ENCODE peak calls at places on chromosomes 16 and 17, in five cellular contexts. One of them, this sample, is unnamed.

GRCh38 chr16:66618588-66618987 is 14.1 kb downstream of the CMTM3 start:
- DNase-seq in H1: no peak
- DNase-seq in heart left ventricle: no peak
- DNase-seq in breast epithelium: no peak
- DNase-seq in A549: peak
- DNase-seq in this sample: no peak

GRCh38 chr16:23145608-23146007 is 3.6 kb downstream of the USP31 start:
- DNase-seq in A549: peak
- DNase-seq in breast epithelium: no peak
- DNase-seq in heart left ventricle: no peak
- DNase-seq in H1: no peak
- DNase-seq in this sample: no peak

GRCh38 chr17:74176546-74177001 is 26.9 kb upstream of the RPL38 start:
- DNase-seq in heart left ventricle: peak
- DNase-seq in A549: peak
- DNase-seq in H1: peak
- DNase-seq in breast epithelium: no peak
- DNase-seq in this sample: no peak

GRCh38 chr16:55647798-55648197 is 8.0 kb upstream of the SLC6A2 start:
- DNase-seq in H1: no peak
- DNase-seq in heart left ventricle: no peak
- DNase-seq in A549: no peak
- DNase-seq in breast epithelium: no peak
- DNase-seq in this sample: no peak

GRCh38 chr17:41555105-41555887 is 16.6 kb downstream of the KRT9 start:
- DNase-seq in heart left ventricle: no peak
- DNase-seq in breast epithelium: no peak
- DNase-seq in A549: no peak
- DNase-seq in H1: no peak
- DNase-seq in this sample: no peak

GRCh38 chr17:76076100-76076764 is 1.7 kb downstream of the GALR2 start:
- DNase-seq in H1: peak
- DNase-seq in breast epithelium: no peak
- DNase-seq in heart left ventricle: no peak
- DNase-seq in A549: no peak
- DNase-seq in this sample: no peak

GRCh38 chr17:67063146-67063545 is 18.8 kb downstream of the CACNG1 start:
- DNase-seq in A549: no peak
- DNase-seq in H1: peak
- DNase-seq in heart left ventricle: no peak
- DNase-seq in breast epithelium: no peak
- DNase-seq in this sample: no peak

GRCh38 chr17:6482105-6482455 is 37.8 kb downstream of the PIMREG start:
- DNase-seq in H1: no peak
- DNase-seq in heart left ventricle: no peak
- DNase-seq in A549: no peak
- DNase-seq in breast epithelium: no peak
- DNase-seq in this sample: no peak

GRCh38 chr17:37177234-37177633 is 198.6 kb upstream of the C17orf78 start:
- DNase-seq in heart left ventricle: no peak
- DNase-seq in breast epithelium: no peak
- DNase-seq in H1: no peak
- DNase-seq in A549: no peak
- DNase-seq in this sample: no peak

GRCh38 chr17:41547921-41548843 is 20.1 kb upstream of the KRT19 start:
- DNase-seq in A549: peak
- DNase-seq in H1: no peak
- DNase-seq in breast epithelium: peak
- DNase-seq in heart left ventricle: peak
- DNase-seq in this sample: peak

GRCh38 chr16:57938936-57939871 is 31.7 kb downstream of the CNGB1 start:
- DNase-seq in H1: no peak
- DNase-seq in heart left ventricle: peak
- DNase-seq in A549: peak
- DNase-seq in breast epithelium: peak
- DNase-seq in this sample: peak

GRCh38 chr17:78544876-78545755 is 32.1 kb downstream of the DNAH17 start:
- DNase-seq in heart left ventricle: no peak
- DNase-seq in A549: no peak
- DNase-seq in breast epithelium: no peak
- DNase-seq in H1: no peak
- DNase-seq in this sample: no peak

GRCh38 chr17:48563385-48563838 is 14.7 kb downstream of the HOXB4 start:
- DNase-seq in A549: no peak
- DNase-seq in H1: no peak
- DNase-seq in heart left ventricle: no peak
- DNase-seq in breast epithelium: no peak
- DNase-seq in this sample: no peak

GRCh38 chr17:48561894-48562810 is 16.0 kb downstream of the HOXB4 start:
- DNase-seq in breast epithelium: no peak
- DNase-seq in H1: no peak
- DNase-seq in A549: no peak
- DNase-seq in heart left ventricle: no peak
- DNase-seq in this sample: no peak

GRCh38 chr17:48564200-48565023 is 13.7 kb downstream of the HOXB4 start:
- DNase-seq in breast epithelium: no peak
- DNase-seq in A549: no peak
- DNase-seq in H1: no peak
- DNase-seq in heart left ventricle: no peak
- DNase-seq in this sample: no peak

GRCh38 chr17:48563867-48564199 is 14.3 kb downstream of the HOXB4 start:
- DNase-seq in H1: no peak
- DNase-seq in breast epithelium: no peak
- DNase-seq in A549: no peak
- DNase-seq in heart left ventricle: no peak
- DNase-seq in this sample: no peak

DNA sequence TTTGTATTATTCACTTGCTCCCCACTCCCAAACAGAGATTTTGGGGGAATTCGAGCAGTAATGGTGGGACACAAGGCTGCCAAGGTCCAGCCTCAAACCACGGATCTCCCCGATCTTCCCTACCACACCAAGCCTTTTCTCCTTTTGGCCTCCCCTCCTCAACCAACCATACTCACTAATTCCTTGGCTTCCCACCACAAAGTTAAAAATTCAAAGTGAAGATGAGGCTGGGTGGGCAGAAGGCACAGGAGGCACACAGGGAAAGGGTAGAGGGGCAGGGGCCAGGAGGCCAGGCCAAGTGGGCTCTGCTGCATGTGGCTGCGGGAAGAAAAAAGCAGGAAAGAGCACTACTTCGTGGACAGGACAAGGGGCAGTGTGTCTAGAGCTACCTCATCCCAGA is 15.2 kb downstream of the HOXB4 start:
- DNase-seq in breast epithelium: no peak
- DNase-seq in heart left ventricle: no peak
- DNase-seq in A549: no peak
- DNase-seq in H1: no peak
- DNase-seq in this sample: no peak
- H3K4me3 ChIP-seq in breast epithelium: peak
- H3K4me3 ChIP-seq in heart left ventricle: no peak
- H3K4me3 ChIP-seq in A549: no peak
- H3K4me3 ChIP-seq in H1: no peak
- H3K4me3 ChIP-seq in this sample: no peak

GRCh38 chr17:68777856-68778694 is 176.9 kb upstream of the FAM20A start:
- DNase-seq in H1: no peak
- DNase-seq in heart left ventricle: no peak
- DNase-seq in A549: no peak
- DNase-seq in breast epithelium: no peak
- DNase-seq in this sample: no peak

GRCh38 chr17:68778726-68779125 is 176.5 kb downstream of the ABCA8 start:
- DNase-seq in breast epithelium: no peak
- DNase-seq in A549: no peak
- DNase-seq in heart left ventricle: no peak
- DNase-seq in H1: no peak
- DNase-seq in this sample: no peak

GRCh38 chr17:68776451-68776850 is 175.3 kb upstream of the FAM20A start:
- DNase-seq in heart left ventricle: no peak
- DNase-seq in H1: no peak
- DNase-seq in A549: no peak
- DNase-seq in breast epithelium: no peak
- DNase-seq in this sample: no peak

GRCh38 chr17:68775969-68776368 is 174.8 kb upstream of the FAM20A start:
- DNase-seq in A549: no peak
- DNase-seq in H1: no peak
- DNase-seq in heart left ventricle: no peak
- DNase-seq in breast epithelium: no peak
- DNase-seq in this sample: no peak

GRCh38 chr17:68777243-68777855 is 176.2 kb upstream of the FAM20A start:
- DNase-seq in H1: peak
- DNase-seq in heart left ventricle: peak
- DNase-seq in A549: peak
- DNase-seq in breast epithelium: peak
- DNase-seq in this sample: peak
- TF ChIP-seq CTCF in H1: peak
- TF ChIP-seq CTCF in heart left ventricle: no peak
- TF ChIP-seq CTCF in A549: peak
- TF ChIP-seq CTCF in breast epithelium: peak
- TF ChIP-seq CTCF in this sample: no peak

GRCh38 chr16:12160249-12160648 is 183.7 kb downstream of the SNX29 start:
- DNase-seq in H1: no peak
- DNase-seq in A549: no peak
- DNase-seq in breast epithelium: no peak
- DNase-seq in heart left ventricle: no peak
- DNase-seq in this sample: no peak

GRCh38 chr16:12162586-12162985 is 186.1 kb downstream of the SNX29 start:
- DNase-seq in H1: no peak
- DNase-seq in A549: no peak
- DNase-seq in heart left ventricle: no peak
- DNase-seq in breast epithelium: no peak
- DNase-seq in this sample: no peak

GRCh38 chr16:12159672-12160071 is 183.1 kb downstream of the SNX29 start:
- DNase-seq in A549: no peak
- DNase-seq in H1: no peak
- DNase-seq in breast epithelium: no peak
- DNase-seq in heart left ventricle: no peak
- DNase-seq in this sample: no peak

GRCh38 chr16:12162151-12162559 is 185.6 kb downstream of the SNX29 start:
- DNase-seq in H1: no peak
- DNase-seq in heart left ventricle: no peak
- DNase-seq in breast epithelium: no peak
- DNase-seq in A549: no peak
- DNase-seq in this sample: no peak

DNA sequence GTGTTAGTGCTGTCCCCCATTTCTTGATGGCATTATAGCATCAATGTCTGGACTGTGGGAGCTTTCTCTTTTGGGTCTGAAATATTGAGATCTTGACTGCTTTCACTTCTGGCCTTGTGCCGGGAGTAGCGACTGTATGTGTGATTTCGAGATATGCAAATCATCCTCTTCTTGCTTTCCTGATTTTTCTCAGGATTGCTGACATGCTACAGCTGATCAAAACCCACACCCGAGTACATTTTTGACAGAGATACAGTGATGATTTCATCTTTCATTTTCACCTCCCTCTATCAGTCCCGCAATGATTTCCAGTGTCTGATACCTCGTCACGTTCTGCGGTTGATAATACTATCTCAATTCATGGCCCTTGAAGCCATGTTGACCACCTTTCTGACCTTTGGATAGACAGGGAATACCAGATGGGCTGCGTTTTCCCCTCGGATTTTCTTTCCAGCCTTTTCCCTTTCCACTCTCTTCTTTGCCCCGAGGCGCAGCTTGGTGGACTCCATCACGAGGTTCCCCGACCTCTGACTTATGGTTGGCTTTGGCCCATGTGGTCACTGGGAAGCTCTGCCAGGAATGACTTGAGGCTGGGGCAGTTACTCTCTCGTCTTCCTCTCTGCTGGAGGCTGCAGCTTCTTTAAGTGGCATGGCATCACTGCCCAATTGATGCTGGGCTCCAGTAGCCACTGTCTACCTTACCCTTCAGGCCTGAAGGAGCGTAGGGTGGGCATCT is 184.4 kb downstream of the SNX29 start:
- DNase-seq in breast epithelium: no peak
- DNase-seq in heart left ventricle: no peak
- DNase-seq in H1: no peak
- DNase-seq in A549: no peak
- DNase-seq in this sample: no peak
- TF ChIP-seq POLR2A in breast epithelium: no peak
- TF ChIP-seq POLR2A in heart left ventricle: no peak
- TF ChIP-seq POLR2A in H1: no peak
- TF ChIP-seq POLR2A in A549: no peak
- TF ChIP-seq POLR2A in this sample: no peak

GRCh38 chr17:31392002-31392855 is 754 bp downstream of the RAB11FIP4 start:
- DNase-seq in breast epithelium: no peak
- DNase-seq in A549: no peak
- DNase-seq in H1: peak
- DNase-seq in heart left ventricle: no peak
- DNase-seq in this sample: peak

GRCh38 chr17:31390426-31390747 is 1.1 kb upstream of the RAB11FIP4 start:
- DNase-seq in H1: no peak
- DNase-seq in breast epithelium: no peak
- DNase-seq in A549: no peak
- DNase-seq in heart left ventricle: no peak
- DNase-seq in this sample: no peak

GRCh38 chr17:31391496-31391949 is at the start of gene RAB11FIP4:
- DNase-seq in heart left ventricle: no peak
- DNase-seq in H1: peak
- DNase-seq in breast epithelium: no peak
- DNase-seq in A549: no peak
- DNase-seq in this sample: peak

GRCh38 chr17:31389673-31390381 is 1.6 kb upstream of the RAB11FIP4 start:
- DNase-seq in H1: peak
- DNase-seq in breast epithelium: no peak
- DNase-seq in A549: no peak
- DNase-seq in heart left ventricle: no peak
- DNase-seq in this sample: peak

DNA sequence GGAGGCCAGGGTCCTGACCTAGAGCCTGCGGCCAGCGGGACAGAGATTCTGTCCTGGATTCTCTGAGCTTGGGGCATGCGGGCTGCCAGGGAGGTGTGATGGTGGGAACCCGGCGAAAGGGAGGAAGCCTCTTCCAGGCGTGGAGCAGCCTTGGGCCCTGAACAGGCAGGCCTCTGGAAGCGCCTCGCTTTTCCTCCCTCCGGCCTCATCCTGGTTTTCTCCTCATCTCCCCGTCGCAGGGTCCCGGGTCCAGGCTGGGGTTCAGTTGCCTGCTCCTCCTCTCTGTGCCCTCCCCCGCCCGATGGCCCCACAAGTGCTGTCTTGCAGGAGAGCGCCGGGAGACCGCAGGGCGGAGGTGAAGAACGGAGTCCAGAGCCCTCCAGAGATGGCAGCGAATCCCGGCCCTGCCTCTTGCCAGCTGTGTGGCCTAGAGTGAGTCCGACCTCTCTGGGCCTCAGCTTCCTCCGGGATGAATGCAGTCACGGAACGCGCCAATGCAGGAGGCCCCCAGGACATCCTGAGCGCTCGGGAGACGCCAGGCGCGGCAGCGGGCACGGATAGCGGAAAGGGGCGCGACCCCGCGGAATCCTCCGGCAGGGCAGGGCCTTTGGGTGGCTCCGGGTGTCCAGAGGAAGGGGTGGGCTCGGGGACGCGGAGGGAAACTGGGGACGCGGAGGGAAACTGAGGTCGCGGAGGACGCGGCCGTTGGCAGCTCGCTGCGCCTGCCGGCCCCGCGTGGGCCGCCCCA is 553 bp upstream of the RAB11FIP4 start:
- DNase-seq in A549: no peak
- DNase-seq in breast epithelium: no peak
- DNase-seq in H1: peak
- DNase-seq in heart left ventricle: no peak
- DNase-seq in this sample: peak
- H3K4me3 ChIP-seq in A549: peak
- H3K4me3 ChIP-seq in breast epithelium: peak
- H3K4me3 ChIP-seq in H1: peak
- H3K4me3 ChIP-seq in heart left ventricle: peak
- H3K4me3 ChIP-seq in this sample: no peak

GRCh38 chr16:30972872-30973271 is 12.1 kb upstream of the HSD3B7 start:
- DNase-seq in A549: peak
- DNase-seq in breast epithelium: no peak
- DNase-seq in heart left ventricle: no peak
- DNase-seq in H1: no peak
- DNase-seq in this sample: no peak
- TF ChIP-seq CTCF in A549: no peak
- TF ChIP-seq CTCF in breast epithelium: no peak
- TF ChIP-seq CTCF in heart left ventricle: no peak
- TF ChIP-seq CTCF in H1: peak
- TF ChIP-seq CTCF in this sample: no peak

This sample was measured in lower leg skin.